ENCODE peak calls at places on chromosomes 4 and X, in four cellular contexts. W is MM.1S, Q is Peyer's patch, B is ovary. X is an unnamed sample.

GRCh38 chrX:23435575-23435974 is 100.9 kb downstream of the PTCHD1 start:
- DNase-seq in Q (no peak), W (no peak), B (no peak), X (no peak)

GRCh38 chr4:156950090-156950489 is 21.5 kb downstream of the PDGFC start:
- DNase-seq in W (no peak), B (no peak), Q (no peak), X (no peak)

GRCh38 chrX:77776648-77777047 is 9.4 kb downstream of the ATRX start:
- DNase-seq in B (no peak), Q (no peak), W (no peak), X (no peak)

GRCh38 chrX:49838374-49838773 is 9.3 kb downstream of the PAGE4 start:
- DNase-seq in W (peak; percentile 50), Q (no peak), B (no peak), X (no peak)

GRCh38 chr4:170420255-170420693 is 330.5 kb upstream of the AADAT start:
- DNase-seq in B (no peak), Q (no peak), W (no peak), X (peak; percentile 69)

GRCh38 chr4:121728798-121729226 is 32.0 kb upstream of the ANXA5 start:
- DNase-seq in Q (no peak), W (no peak), B (no peak), X (no peak)

GRCh38 chr4:169582706-169583105 is 29.7 kb downstream of the NEK1 start:
- DNase-seq in B (no peak), Q (no peak), W (no peak), X (no peak)

GRCh38 chrX:96689951-96690350 is 5.3 kb downstream of the DIAPH2 start:
- DNase-seq in B (no peak), W (no peak), Q (no peak), X (no peak)

GRCh38 chr4:72366601-72367000 is 202.4 kb downstream of the ADAMTS3 start:
- DNase-seq in Q (no peak), B (no peak), W (no peak), X (no peak)

DNA sequence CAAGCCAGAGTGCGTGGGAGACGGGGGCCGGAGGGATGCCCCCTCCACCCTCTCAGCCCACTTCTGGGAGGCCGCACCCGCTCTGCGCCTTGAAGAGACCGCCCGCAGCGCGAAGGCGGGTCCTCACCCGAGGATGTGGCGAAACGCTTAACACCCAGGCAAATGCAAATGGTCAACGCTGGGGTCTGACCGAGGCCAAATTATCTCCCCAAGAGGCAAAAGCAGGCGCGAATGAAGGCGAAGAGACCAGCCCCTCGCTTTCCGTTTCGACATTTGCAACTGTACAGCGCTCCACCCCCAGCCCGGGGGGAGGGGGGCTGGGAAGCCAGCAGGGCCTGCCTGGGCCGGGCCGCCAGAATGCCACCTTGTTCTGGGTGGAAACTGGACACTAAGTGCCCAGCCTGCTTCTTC is 137.7 kb upstream of the ZIC3 start:
- DNase-seq in B (no peak), Q (no peak), W (no peak), X (no peak)
- H3K27me3 ChIP-seq in B (no peaks in the 10 kb centered on the region), Q (peaks cover 6% of the 10 kb centered on the region), W (no peaks in the 10 kb centered on the region), X (no peaks in the 10 kb centered on the region)

DNA sequence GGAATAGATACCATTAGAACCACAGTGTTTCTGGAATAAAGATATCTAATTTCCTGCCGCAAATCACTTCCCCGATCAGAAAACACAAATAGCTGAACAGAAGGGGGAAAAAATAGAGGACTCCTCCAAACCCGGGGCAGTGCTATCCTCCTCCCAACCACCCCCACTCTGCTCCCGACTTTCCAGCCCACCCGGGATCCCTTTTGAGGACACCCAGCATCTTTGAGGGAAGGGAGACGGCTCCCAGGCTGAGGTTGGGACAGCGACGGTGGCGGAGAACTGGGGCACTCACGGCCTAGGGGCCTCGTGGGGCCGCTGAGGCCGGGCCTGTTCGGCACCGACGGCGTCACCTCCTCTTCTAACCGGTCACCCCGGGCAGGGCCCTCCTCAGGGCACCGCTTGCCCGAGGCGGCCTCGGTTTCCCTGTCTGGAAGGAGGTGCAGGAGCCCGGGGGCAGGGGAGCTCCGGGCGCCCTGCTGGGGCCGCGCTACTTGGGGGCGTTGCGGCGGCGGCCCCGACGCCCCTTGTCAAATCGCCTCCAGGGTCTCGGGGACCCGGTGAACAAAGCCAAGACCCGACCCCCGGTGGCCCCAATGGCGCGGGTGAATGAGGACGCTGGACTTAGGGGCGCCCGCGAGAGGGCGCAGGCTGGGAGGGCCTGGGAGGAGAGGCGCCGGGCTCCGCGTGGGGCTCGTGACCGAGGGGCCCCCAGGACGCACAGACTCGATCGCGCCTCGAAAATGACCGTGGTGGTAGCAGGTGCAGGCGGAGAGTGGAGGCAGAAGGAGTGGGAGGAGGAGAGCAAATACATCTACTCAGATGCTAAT is 6.9 kb upstream of the ARX start:
- DNase-seq in B (no peak), W (no peak), Q (no peak), X (no peak)
- TF ChIP-seq CTCF in B (no peak), W (no peak), Q (no peak), X (peak; percentile 28)

DNA sequence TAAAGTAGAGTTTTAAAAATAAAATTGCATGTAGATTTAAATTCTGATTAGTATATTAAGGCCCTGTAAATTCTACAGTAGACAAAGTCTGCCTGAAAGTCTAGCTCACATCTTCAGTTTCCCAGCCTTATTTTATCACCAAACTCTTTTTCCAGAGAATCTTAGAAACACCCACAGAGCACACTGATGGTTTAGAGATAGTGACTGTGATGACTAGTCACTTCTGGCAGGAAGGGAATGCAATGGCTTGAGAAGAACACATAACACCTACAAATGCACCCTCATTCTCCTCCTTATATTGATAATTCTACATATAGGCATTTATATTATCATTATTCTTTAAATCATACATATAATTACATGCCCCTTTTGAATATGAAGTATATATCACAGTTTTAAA is 232.9 kb downstream of the ARAP2 start:
- DNase-seq in W (no peak), Q (no peak), B (no peak), X (no peak)
- H3K27me3 ChIP-seq in W (no peaks in the 10 kb centered on the region), Q (no peaks in the 10 kb centered on the region), B (no peaks in the 10 kb centered on the region), X (no peaks in the 10 kb centered on the region)

GRCh38 chr4:70531981-70532380 is 13.6 kb downstream of the AMTN start:
- DNase-seq in B (no peak), Q (no peak), W (no peak), X (no peak)
- TF ChIP-seq CTCF in B (no peak), Q (no peak), W (peak; percentile 18), X (peak; percentile 19)

DNA sequence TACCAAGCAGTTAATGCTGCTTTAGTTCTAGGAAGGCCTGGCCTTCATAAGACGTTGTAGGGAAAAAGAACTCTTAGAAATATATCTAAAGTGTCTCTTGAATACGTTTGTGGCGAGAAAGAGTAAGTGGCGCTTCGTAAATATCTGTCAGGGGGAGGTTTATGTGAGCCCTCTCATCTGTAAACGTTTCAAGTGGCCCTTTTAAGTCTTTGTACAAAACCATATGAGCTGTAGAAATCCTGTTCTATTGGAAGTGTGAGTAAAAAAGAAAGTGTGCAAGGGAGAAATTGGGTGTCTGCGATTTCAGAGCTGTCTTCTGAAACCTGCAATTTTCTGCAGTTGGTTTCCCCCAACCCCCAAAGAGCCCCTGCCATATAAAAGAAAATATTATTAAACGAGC is 8.6 kb upstream of the INTU start:
- DNase-seq in B (no peak), Q (no peak), W (no peak), X (no peak)
- H3K27me3 ChIP-seq in B (no peaks in the 10 kb centered on the region), Q (peaks cover 9% of the 10 kb centered on the region), W (no peaks in the 10 kb centered on the region), X (no peaks in the 10 kb centered on the region)

GRCh38 chr4:39026096-39026495 is 6.1 kb downstream of the TMEM156 start:
- DNase-seq in B (no peak), Q (no peak), W (no peak), X (no peak)

GRCh38 chr4:39032218-39033085 is at the start of gene TMEM156:
- DNase-seq in B (no peak), W (peak; percentile 69), Q (no peak), X (peak; percentile 79)

GRCh38 chr4:39025552-39026085 is 6.6 kb downstream of the TMEM156 start:
- DNase-seq in W (no peak), Q (no peak), B (no peak), X (no peak)

GRCh38 chr4:39030726-39031125 is 1.5 kb downstream of the TMEM156 start:
- DNase-seq in W (no peak), B (no peak), Q (no peak), X (no peak)

DNA sequence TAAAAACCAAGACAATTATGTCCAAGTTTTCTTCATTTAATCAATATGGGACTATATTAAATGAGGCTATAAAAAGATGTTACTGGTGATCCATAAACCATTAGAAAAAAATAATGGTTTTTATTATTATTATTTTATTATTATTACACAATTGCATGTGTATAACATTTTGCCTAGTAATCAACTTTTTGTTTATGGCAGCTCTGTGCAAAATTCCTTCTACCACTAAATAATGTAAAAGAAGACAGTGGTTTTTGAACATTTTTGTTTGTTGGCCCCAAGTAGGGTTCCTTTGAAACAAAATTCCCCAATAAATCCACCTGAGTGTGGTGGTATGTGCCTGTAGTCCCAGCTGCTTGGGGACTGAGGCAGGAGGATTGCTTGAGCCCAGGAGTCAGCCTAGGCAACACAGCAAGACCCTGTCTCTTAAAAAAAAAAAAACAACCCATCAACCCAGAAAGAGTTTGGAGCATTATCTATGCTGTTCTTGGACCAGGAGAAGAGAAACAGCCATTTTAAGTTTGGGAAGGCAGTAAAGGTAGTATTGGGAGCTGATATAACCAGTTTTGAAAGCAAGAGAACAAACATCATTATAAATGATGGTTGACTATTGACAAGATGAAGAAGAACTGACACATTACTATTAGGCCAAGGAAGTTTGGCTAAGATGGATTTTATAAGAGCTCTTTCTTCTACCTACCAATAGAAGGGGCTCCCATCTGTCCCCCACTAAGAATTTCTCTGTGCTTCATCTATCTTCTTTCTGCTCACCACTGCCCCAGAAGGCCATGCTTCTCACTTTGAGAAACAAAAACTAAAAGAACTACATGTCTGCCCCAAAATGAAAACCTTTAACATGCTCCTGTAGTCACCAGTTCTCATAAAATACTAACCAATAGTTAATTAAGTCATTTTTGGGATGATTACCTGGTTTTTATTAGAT is 2.2 kb downstream of the TMEM156 start:
- DNase-seq in W (no peak), Q (no peak), B (no peak), X (no peak)
- TF ChIP-seq CTCF in W (no peak), Q (no peak), B (no peak), X (peak; percentile 26)

DNA sequence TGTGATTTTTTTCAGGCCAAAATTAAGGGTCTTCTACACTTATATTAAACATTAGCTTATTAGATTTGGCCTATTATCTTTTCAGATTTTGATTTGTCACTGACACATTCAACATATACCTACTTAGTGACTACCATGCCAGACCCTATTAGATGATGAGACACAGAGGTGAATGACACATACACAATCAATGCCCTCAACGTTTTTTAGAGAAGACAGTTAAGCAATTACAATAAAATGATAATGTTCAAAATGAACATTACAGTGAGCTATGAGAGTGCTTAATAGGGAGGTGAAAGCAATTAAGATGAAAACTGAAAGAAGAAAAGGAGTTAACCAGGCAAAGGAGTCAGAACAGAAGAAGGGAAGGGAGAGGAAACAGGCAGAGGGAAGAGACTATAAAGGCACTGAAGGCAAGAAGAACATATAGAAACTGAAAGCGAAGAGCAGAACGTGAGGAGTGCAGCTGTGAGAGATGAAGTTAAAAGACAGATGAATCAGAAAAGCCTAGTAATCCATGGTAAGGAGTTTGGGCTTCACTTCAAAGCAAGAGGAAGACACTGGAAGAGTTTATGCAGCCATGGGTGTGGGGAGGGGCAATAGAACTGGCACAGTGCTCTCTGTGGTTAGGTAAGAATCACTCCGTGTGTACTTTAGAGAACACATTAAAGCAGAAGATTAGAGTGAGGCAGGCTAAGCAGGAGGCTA is 119.0 kb downstream of the REELD1 start:
- DNase-seq in B (no peak), Q (no peak), W (peak; percentile 74), X (peak; percentile 26)
- H3K27me3 ChIP-seq in B (no peaks in the 10 kb centered on the region), Q (no peaks in the 10 kb centered on the region), W (no peaks in the 10 kb centered on the region), X (no peaks in the 10 kb centered on the region)

GRCh38 chrX:87337267-87337666 is 180.3 kb upstream of the KLHL4 start:
- DNase-seq in Q (no peak), B (no peak), W (no peak), X (no peak)

GRCh38 chrX:87338510-87338909 is 179.1 kb upstream of the KLHL4 start:
- DNase-seq in B (no peak), Q (no peak), W (peak; percentile 57), X (no peak)
- TF ChIP-seq CTCF in B (peak; percentile 34), Q (no peak), W (peak; percentile 40), X (no peak)

GRCh38 chrX:83512111-83512510 is 4.0 kb downstream of the POU3F4 start:
- DNase-seq in Q (no peak), W (no peak), B (no peak), X (no peak)
- H3K27me3 ChIP-seq in Q (no peaks in the 10 kb centered on the region), W (no peaks in the 10 kb centered on the region), B (no peaks in the 10 kb centered on the region), X (no peaks in the 10 kb centered on the region)